ENCODE peak calls at places on chromosomes 12 and 14, in eight cellular contexts. C is cardiac fibroblast; Q is uterus; D is GM23338; R is lower lobe of right lung; A is lower leg skin; K is CD8-positive, alpha-beta T cell; U is gastrocnemius medialis. V is an unnamed sample.

GRCh38 chr14:36663404-36664321 is 2.0 kb downstream of the PAX9 start:
- DNase-seq in U (no peak), C (no peak), K (no peak), A (no peak), R (no peak), Q (no peak), D (peak), V (no peak)

GRCh38 chr12:59185291-59185690 is 265.0 kb upstream of the LRIG3 start:
- DNase-seq in C (no peak), A (no peak), Q (no peak), R (no peak), U (no peak), K (no peak), D (no peak), V (peak)

GRCh38 chr12:3222935-3223334 is 145.8 kb downstream of the TSPAN9 start:
- DNase-seq in R (no peak), A (no peak), C (no peak), K (no peak), U (no peak), Q (no peak), D (no peak), V (no peak)

GRCh38 chr14:103456167-103456835 is 66.3 kb downstream of the CKB start:
- DNase-seq in R (no peak), D (no peak), U (no peak), A (no peak), K (no peak), Q (no peak), C (peak), V (no peak)

GRCh38 chr12:103800252-103800771 is 40.7 kb downstream of the NT5DC3 start:
- DNase-seq in A (no peak), C (peak), U (peak), D (no peak), R (peak), Q (peak), K (no peak), V (no peak)

GRCh38 chr12:51281202-51281924 is 11.1 kb upstream of the SMAGP start:
- DNase-seq in Q (no peak), U (no peak), K (no peak), A (no peak), R (no peak), D (no peak), C (peak), V (no peak)

GRCh38 chr14:80560800-80561199 is 349.5 kb upstream of the DIO2 start:
- DNase-seq in A (no peak), C (no peak), U (no peak), K (no peak), Q (no peak), D (no peak), R (no peak), V (peak)

GRCh38 chr12:63151898-63152700 is 1.1 kb upstream of the AVPR1A start:
- DNase-seq in D (peak), C (peak), U (peak), R (no peak), Q (peak), K (no peak), A (peak), V (peak)

GRCh38 chr12:19129121-19129485 is 430 bp upstream of the PLEKHA5 start:
- DNase-seq in A (no peak), C (peak), Q (no peak), D (no peak), R (no peak), K (no peak), U (no peak), V (no peak)

GRCh38 chr12:75269209-75269608 is 59.6 kb upstream of the KCNC2 start:
- DNase-seq in R (no peak), A (no peak), Q (no peak), U (no peak), K (no peak), C (no peak), D (no peak), V (no peak)

GRCh38 chr14:30569216-30569902 is 10.4 kb downstream of the G2E3 start:
- DNase-seq in C (no peak), D (peak), U (no peak), K (no peak), Q (no peak), R (no peak), A (no peak), V (no peak)

GRCh38 chr12:132036063-132036683 is 86.4 kb downstream of the EP400 start:
- DNase-seq in U (no peak), C (no peak), D (no peak), R (no peak), K (no peak), Q (no peak), A (no peak), V (no peak)

DNA sequence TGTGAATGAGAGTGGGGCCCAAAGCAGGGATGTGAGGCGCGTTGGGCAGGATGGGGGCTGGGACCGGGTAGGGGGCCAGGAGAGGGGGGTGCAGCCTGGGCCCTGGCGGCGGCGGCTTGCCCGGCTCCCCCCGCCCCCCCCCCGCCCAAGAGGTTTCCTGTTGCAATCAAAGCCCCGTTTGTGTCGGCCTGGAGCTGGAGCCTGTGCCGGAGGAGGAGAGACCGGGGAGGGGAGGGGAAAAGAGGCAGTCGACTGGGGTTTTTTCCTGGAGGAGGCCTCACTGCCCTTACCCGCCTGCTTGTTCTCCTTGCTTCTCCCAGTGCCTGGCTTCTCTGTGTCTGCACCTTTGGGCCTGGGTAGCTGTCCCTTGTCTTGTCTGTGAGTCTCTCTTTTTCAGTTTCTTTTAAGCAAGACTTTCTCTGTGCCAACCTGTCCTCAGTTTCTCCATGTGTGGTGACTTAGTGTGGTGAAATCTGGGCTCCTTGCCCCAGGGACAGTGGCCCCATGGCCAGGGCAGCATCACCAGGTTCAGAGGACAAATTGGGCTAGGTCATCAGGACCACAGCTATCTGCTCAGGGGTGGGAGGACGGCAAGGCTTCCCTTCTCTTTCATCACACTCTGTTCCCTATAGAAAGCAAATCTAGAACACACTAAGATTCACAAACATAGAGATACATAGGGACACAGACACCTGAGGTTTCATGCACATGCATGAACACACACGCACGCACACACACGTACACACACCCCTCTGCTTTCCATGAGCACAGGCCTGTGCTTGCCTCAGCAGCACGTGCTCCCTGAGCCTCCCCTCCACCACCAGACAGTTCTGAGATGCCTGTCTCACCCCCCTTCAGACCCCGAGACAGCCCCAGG is 8.4 kb downstream of the RARG start:
- DNase-seq in K (no peak), Q (no peak), R (peak), C (peak), U (no peak), D (peak), A (no peak), V (no peak)
- H3K4me3 ChIP-seq in K (peak), Q (no peak), R (no peak), C (no peak), U (no peak), D (peak), A (no peak), V (no peak)

GRCh38 chr12:96720363-96720705 is 186.7 kb upstream of the NEDD1 start:
- DNase-seq in R (no peak), D (peak), U (no peak), A (no peak), C (no peak), Q (no peak), K (no peak), V (peak)
- TF ChIP-seq CTCF in R (no peak), D (peak), U (no peak), A (no peak), C (no peak), Q (no peak), K (peak), V (peak)

DNA sequence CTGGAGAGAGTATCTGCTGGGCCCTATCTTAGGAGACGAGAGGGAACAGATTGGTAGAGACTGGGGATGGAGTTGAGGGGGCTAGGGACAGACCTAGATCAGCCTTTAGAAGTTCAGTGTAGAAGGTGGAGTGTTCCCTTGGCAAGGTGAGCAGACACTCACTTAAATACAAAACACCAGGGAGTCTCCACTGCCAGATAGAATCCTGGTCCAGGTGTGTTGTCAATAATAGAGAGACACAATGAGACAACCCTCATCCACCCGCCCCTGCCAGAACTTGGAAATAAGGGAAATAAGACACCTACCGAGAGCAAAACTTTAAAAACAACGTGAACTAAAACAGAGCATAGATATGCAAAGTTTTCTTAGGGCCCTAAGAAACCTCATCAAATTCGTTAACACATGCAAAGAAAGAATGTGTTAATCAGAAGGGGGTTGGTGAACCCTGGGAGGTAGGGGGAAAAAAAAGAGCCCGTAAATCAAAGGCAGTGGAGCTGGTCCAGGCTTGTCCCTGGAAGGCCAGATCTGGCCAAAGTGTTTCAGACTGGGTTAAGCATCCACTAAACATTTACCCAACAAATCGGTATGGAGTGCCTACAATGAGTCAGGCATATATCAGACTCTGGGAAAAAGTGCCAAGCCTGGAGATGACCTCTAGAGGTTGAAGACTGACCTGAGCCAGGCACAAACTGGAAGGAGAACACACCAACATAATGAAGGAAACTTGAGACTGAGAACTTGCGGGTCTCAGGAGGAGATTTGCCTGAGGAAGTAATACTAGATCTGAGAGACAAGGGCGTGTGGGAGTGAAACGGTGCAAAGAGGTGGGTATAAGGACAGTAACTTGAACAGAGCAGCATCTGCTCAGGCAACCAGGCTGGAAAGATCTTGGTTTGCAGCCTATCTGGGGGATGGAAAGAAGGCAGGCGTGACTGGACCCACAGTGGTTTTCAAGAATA is 37.0 kb upstream of the OTX2 start:
- DNase-seq in K (no peak), D (peak), A (no peak), Q (no peak), R (no peak), C (no peak), U (no peak), V (no peak)
- H3K4me3 ChIP-seq in K (no peak), D (peak), A (no peak), Q (no peak), R (no peak), C (no peak), U (no peak), V (no peak)

DNA sequence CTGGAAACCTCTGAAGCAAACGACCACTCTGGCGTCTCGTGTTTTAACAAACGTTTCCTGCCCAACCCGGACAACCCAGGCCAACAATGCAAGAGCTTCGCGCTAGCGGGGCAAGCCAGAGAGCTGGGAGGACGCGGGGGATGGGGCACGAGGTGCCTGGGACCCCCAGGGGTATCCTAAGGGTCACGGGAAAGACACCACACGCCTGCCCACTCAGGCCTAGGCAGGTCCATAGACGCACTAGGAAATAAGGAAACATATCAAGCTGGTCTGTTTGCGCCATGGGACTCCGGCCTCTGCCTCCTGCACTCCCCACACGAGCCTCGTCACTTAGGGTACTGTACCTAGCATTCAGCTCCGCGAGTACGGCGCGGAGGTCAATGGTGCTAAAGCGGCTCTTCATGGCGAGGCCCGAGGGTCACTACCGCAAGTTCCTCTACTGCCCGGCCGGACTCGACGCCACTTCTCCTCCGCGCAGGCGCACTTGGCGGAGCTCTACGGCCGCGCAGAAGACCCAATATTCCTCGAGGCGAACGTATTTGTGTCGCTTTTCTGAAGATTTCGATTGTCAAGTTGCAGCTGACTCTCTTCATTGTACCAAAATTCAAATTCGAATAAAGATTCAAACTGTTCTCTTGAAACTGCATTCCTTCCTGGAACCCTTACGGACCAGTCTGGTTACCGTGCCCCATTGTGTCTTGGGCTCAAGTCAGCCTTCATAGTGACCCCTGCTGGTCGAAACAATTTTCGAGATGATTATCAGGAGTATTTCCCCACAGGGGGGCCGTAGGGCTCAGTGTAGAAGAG is at the start of gene NEMF:
- DNase-seq in A (peak), K (peak), U (peak), C (peak), R (peak), D (peak), Q (peak), V (peak)
- TF ChIP-seq CTCF in A (peak), K (peak), U (peak), C (peak), R (peak), D (peak), Q (peak), V (peak)

GRCh38 chr12:42588981-42589464 is 523 bp downstream of the PRICKLE1 start:
- DNase-seq in U (no peak), R (no peak), C (peak), K (no peak), D (peak), A (no peak), Q (peak), V (no peak)

GRCh38 chr12:42590324-42590934 is 883 bp upstream of the PRICKLE1 start:
- DNase-seq in D (peak), C (no peak), U (peak), R (peak), K (no peak), A (peak), Q (peak), V (peak)

GRCh38 chr12:42587564-42588307 is 1.8 kb downstream of the PRICKLE1 start:
- DNase-seq in K (no peak), A (no peak), R (no peak), Q (no peak), U (no peak), D (no peak), C (no peak), V (no peak)

GRCh38 chr12:42589465-42590323 is at the start of gene PRICKLE1:
- DNase-seq in D (peak), Q (peak), R (peak), U (no peak), A (no peak), K (no peak), C (peak), V (peak)

DNA sequence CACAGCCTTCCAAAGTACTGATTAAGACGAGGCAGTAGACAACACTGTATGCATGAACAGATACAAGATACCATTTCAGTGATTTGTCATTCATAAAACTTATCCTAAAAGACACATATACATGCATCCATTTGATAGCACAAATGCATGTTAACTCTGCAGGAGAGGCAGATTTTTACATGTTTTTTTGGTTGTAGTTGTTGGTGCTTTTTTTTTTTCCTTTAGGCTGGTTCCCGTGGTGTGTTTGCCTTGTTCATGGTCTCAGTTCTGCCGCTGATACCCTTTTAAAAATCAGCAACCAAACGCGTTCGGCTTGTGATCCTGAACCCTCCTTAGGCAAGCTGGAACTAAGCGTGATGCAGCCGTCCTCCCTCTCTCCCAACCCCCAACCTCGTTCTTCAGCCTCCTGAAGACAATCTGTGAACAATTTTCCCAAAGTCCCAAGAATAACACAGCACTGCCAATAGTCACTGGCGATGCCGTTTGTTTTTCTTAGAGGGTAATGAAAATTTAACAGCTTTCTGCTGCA is 1.2 kb downstream of the PRICKLE1 start:
- DNase-seq in R (no peak), U (no peak), C (no peak), A (no peak), Q (peak), K (no peak), D (no peak), V (no peak)
- H3K4me3 ChIP-seq in R (peak), U (peak), C (peak), A (peak), Q (peak), K (no peak), D (peak), V (no peak)

DNA sequence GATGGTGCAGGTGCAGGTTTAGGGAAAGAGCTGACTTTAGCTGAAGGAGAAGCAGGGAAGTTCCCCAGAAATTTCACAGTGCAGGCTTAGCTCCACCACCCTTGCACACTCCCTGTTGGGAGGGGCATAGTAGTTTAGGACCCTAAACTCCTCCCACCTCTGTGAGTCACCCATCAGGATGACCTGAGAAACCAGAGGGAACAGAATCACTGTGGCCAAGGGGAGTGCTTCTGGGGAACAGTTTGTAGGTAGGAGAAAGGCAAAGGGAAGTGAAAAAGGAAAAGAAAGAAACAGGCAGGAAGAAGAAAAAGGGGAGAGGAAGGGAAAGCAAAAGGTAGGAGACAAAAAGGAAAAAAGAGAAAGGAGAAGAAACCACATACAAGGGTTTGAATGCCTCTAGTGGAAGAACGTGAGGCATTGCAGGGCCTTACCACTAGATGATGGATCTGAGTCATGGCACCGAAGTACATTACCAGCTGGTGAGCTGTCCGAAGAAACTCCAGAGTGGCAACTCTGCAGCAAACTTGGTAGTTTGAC is 404.2 kb downstream of the SLC6A15 start:
- DNase-seq in K (no peak), C (peak), Q (peak), D (peak), A (no peak), R (no peak), U (no peak), V (peak)
- TF ChIP-seq CTCF in K (no peak), C (peak), Q (no peak), D (peak), A (no peak), R (no peak), U (no peak), V (peak)

GRCh38 chr12:98595152-98595988 is 1.9 kb downstream of the SLC25A3 start:
- DNase-seq in U (no peak), R (no peak), K (no peak), D (no peak), Q (no peak), A (no peak), C (peak), V (no peak)
- H3K4me3 ChIP-seq in U (peak), R (peak), K (peak), D (peak), Q (peak), A (no peak), C (peak), V (peak)

DNA sequence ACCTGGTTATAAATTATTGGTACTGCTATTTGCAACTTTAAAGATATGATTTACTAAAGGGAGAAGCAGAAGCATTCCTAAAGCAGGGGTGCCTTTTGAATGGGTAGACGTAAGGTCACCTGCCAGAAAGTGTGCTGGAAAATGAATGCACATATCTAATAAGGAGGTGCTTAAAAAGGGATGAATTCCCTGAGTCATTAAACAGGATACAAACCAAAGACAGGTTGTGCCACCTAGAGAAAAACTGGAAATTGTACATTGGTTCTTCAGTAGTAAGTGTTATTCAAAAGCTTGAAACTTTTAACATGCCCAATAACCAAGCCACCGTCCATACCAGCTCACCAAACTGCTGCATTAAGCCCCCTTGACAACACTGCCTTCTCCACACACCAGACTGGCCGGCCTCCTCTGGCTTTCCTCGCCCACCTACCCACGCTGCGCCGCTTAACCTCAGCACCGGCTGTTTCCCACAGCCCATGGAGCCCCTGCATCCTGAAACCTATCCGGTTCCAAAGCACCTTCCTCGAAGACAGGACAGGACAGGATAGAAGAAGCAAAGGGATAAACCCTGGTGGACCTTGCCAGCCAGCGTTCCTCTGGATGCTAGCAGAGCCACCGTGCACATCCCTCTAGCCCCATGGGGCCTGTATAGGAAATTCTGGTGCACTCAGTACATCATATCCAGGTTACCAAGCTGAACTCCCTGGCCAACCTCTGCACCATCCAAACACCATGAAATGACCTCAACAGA is 201.5 kb upstream of the CAND1 start:
- DNase-seq in R (no peak), A (no peak), U (no peak), Q (no peak), C (no peak), K (no peak), D (peak), V (no peak)
- TF ChIP-seq CTCF in R (no peak), A (no peak), U (no peak), Q (no peak), C (no peak), K (no peak), D (no peak), V (no peak)